ENCODE peak calls at places on chromosomes 2 and 18, in four cellular contexts. Q is GM12878, H is K562, M is H1. F is an unnamed sample.

GRCh38 chr2:30300456-30301221 is 69.3 kb downstream of the LBH start:
- DNase-seq in Q (no peak), H (no peak), M (no peak), F (no peak)

GRCh38 chr2:71620851-71621251 is 167.5 kb downstream of the DYSF start:
- DNase-seq in Q (no peak), H (no peak), M (no peak), F (no peak)

GRCh38 chr2:56232912-56233311 is 49.1 kb downstream of the CCDC85A start:
- DNase-seq in Q (no peak), H (no peak), M (peak), F (no peak)

GRCh38 chr2:134177351-134177931 is 76.4 kb upstream of the MGAT5 start:
- DNase-seq in Q (no peak), H (no peak), M (no peak), F (no peak)

GRCh38 chr2:13006829-13007715 is 290.3 kb downstream of the TRIB2 start:
- DNase-seq in Q (no peak), H (peak), M (peak), F (peak)

GRCh38 chr2:62785810-62786593 is 80.5 kb downstream of the EHBP1 start:
- DNase-seq in Q (no peak), H (no peak), M (no peak), F (no peak)

GRCh38 chr18:61333746-61334490 is 688 bp downstream of the CDH20 start:
- DNase-seq in Q (no peak), H (no peak), M (no peak), F (no peak)

GRCh38 chr18:62959481-62959880 is 244.1 kb downstream of the PHLPP1 start:
- DNase-seq in Q (no peak), H (no peak), M (no peak), F (no peak)

GRCh38 chr2:142885543-142885942 is 8.1 kb downstream of the KYNU start:
- DNase-seq in Q (no peak), H (no peak), M (no peak), F (no peak)

GRCh38 chr2:68734176-68734575 is 435 bp upstream of the ARHGAP25 start:
- DNase-seq in Q (no peak), H (no peak), M (no peak), F (no peak)

GRCh38 chr2:147352775-147353381 is 492.0 kb upstream of the ACVR2A start:
- DNase-seq in Q (no peak), H (no peak), M (no peak), F (no peak)

GRCh38 chr2:181904022-181904632 is 12.6 kb downstream of the ITPRID2 start:
- DNase-seq in Q (no peak), H (peak), M (no peak), F (no peak)

DNA sequence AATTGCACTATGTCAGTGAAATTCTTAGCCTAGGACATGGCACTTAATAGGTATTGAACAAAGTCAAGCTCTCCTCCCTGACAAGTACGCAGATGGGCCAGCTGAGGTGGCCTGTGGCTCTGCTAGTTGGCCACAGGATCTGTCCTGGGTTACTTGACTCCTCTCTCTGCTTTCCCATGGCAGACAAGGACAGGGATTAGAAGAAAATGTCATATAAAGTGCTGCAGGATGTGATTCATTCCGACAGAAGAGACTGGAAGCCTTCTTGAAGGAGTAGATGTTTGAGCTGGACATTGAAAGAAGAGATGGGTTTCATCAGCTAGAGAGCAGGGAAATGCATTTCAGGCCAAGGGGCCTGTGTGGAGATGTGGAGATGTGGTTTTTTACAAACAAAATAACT is 46.7 kb downstream of the SMAD7 start:
- DNase-seq in Q (no peak), H (no peak), M (no peak), F (no peak)
- TF ChIP-seq EGR1 in Q (no peak), H (no peak), M (no peak), F (no peak)

GRCh38 chr2:27680571-27680970 is 16.9 kb downstream of the SLC4A1AP start:
- DNase-seq in Q (no peak), H (no peak), M (no peak), F (no peak)

GRCh38 chr2:27685577-27685976 is 21.9 kb downstream of the SLC4A1AP start:
- DNase-seq in Q (no peak), H (no peak), M (no peak), F (no peak)

GRCh38 chr2:27687232-27687631 is 23.5 kb downstream of the SLC4A1AP start:
- DNase-seq in Q (no peak), H (no peak), M (no peak), F (no peak)

GRCh38 chr2:27683390-27684071 is 19.8 kb downstream of the SLC4A1AP start:
- DNase-seq in Q (peak), H (peak), M (peak), F (peak)

DNA sequence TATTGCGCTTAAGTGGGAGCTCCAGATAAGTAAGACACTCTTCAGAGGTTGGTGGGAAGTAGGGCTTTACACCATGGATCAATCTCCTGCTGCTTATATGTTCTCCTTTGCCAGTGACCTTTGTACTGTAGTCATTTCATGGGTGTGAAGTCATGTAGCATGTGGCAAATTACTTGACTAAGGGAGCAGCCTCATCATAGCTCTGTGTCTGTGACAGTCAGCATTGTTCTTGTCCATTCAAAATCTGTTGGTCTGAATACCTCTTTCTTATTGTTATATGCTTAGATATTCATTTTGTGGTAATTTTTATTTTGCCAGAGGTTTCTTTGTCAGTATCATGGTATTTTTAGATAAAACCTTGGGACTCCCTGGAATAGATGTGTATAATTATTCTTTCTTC is 18.2 kb downstream of the SLC4A1AP start:
- DNase-seq in Q (no peak), H (no peak), M (no peak), F (no peak)
- TF ChIP-seq EGR1 in Q (no peak), H (no peak), M (no peak), F (no peak)

GRCh38 chr2:239892480-239893235 is 132.5 kb downstream of the NDUFA10 start:
- DNase-seq in Q (no peak), H (no peak), M (no peak), F (no peak)

GRCh38 chr2:239895116-239895515 is 130.0 kb downstream of the NDUFA10 start:
- DNase-seq in Q (no peak), H (no peak), M (no peak), F (no peak)

GRCh38 chr2:239894276-239894675 is 130.9 kb downstream of the NDUFA10 start:
- DNase-seq in Q (no peak), H (no peak), M (no peak), F (no peak)

GRCh38 chr2:239891692-239892091 is 133.4 kb downstream of the NDUFA10 start:
- DNase-seq in Q (no peak), H (no peak), M (no peak), F (no peak)

GRCh38 chr2:239893236-239893515 is 132.0 kb downstream of the NDUFA10 start:
- DNase-seq in Q (no peak), H (peak), M (no peak), F (no peak)
- TF ChIP-seq EGR1 in Q (no peak), H (no peak), M (no peak), F (no peak)

GRCh38 chr2:119649364-119649917 is 29.6 kb upstream of the TMEM177 start:
- DNase-seq in Q (no peak), H (no peak), M (no peak), F (no peak)
- TF ChIP-seq EGR1 in Q (no peak), H (no peak), M (no peak), F (no peak)

DNA sequence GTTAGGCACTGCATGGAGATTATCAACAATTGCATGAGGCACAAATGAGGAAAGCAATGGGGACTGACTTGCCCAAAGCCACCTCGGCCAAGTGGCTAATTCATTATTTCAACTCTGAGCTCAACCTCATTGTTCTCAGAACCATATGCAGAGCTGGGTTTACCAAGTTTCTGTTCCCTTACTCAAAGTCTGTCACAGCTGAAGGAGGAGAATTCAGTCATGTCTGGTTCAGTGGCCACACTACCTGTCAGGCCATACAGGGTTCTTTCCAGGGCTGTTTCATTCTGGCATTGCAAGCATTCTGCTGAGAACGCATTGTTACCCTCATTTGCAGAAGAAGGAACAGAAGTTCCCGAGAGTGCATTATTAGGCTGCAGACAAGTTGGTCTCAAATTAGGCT is 181.7 kb downstream of the MYT1L start:
- DNase-seq in Q (no peak), H (no peak), M (no peak), F (no peak)
- TF ChIP-seq EGR1 in Q (no peak), H (no peak), M (no peak), F (no peak)